ENCODE peak calls at places on chromosomes 13 and 19, in five cellular contexts. Z is neuronal stem cell, K is H9, R is H1, A is mesenchymal stem cell. X is an unnamed sample.

GRCh38 chr19:2260341-2260751 is 4.1 kb upstream of the JSRP1 start:
- DNase-seq in K (no peak), A (no peak), R (no peak), Z (no peak), X (no peak)

GRCh38 chr13:81051873-81052272 is 710.9 kb upstream of the SPRY2 start:
- DNase-seq in Z (no peak), K (no peak), R (no peak), A (peak), X (no peak)

GRCh38 chr19:11191934-11192333 is 5.4 kb downstream of the KANK2 start:
- DNase-seq in R (no peak), K (no peak), A (no peak), Z (no peak), X (no peak)

GRCh38 chr13:112000888-112001287 is 66.1 kb upstream of the SOX1 start:
- DNase-seq in K (no peak), R (no peak), Z (no peak), A (no peak), X (no peak)

GRCh38 chr13:99690426-99691189 is 189.3 kb downstream of the TM9SF2 start:
- DNase-seq in A (no peak), Z (peak), K (no peak), R (no peak), X (peak)

GRCh38 chr19:32362318-32362691 is 16.9 kb downstream of the ZNF507 start:
- DNase-seq in R (no peak), K (no peak), A (no peak), Z (no peak), X (peak)

GRCh38 chr13:43229506-43229905 is 206.1 kb downstream of the DNAJC15 start:
- DNase-seq in Z (no peak), A (peak), R (no peak), K (no peak), X (no peak)

GRCh38 chr19:28358604-28359003 is 854.3 kb downstream of the UQCRFS1 start:
- DNase-seq in R (no peak), Z (no peak), A (no peak), K (no peak), X (no peak)

GRCh38 chr13:110644892-110645521 is 29.7 kb downstream of the NAXD start:
- DNase-seq in A (peak), R (peak), K (peak), Z (peak), X (peak)

GRCh38 chr13:28540612-28541011 is 45.7 kb upstream of the FLT1 start:
- DNase-seq in K (no peak), R (no peak), Z (no peak), A (no peak), X (peak)

GRCh38 chr19:33568706-33569105 is 47.1 kb upstream of the PEPD start:
- DNase-seq in R (no peak), K (no peak), Z (no peak), A (no peak), X (no peak)

GRCh38 chr13:99356216-99357089 is 49.3 kb upstream of the GPR183 start:
- DNase-seq in Z (no peak), A (peak), K (no peak), R (no peak), X (no peak)

GRCh38 chr19:1782501-1782900 is 29.2 kb downstream of the ONECUT3 start:
- DNase-seq in K (no peak), R (no peak), Z (no peak), A (no peak), X (no peak)

GRCh38 chr19:15288146-15288963 is 44.0 kb downstream of the BRD4 start:
- DNase-seq in Z (no peak), A (no peak), R (no peak), K (no peak), X (no peak)

GRCh38 chr19:11265177-11265784 is 3.0 kb upstream of the DOCK6 start:
- DNase-seq in Z (no peak), A (no peak), K (no peak), R (no peak), X (no peak)

GRCh38 chr19:6802336-6803035 is 30.0 kb downstream of the VAV1 start:
- DNase-seq in K (peak), Z (no peak), A (no peak), R (no peak), X (peak)

GRCh38 chr13:54563286-54563685 is 1534.7 kb downstream of the OLFM4 start:
- DNase-seq in Z (no peak), R (no peak), K (no peak), A (no peak), X (no peak)

GRCh38 chr19:47531640-47532387 is 17.0 kb upstream of the NAPA start:
- DNase-seq in K (no peak), A (no peak), R (no peak), Z (no peak), X (no peak)

GRCh38 chr19:7292950-7293794 is 1.0 kb downstream of the INSR start:
- DNase-seq in A (no peak), Z (no peak), K (peak), R (no peak), X (peak)

GRCh38 chr13:98228661-98229349 is 51.7 kb upstream of the RNF113B start:
- DNase-seq in K (no peak), Z (no peak), A (peak), R (no peak), X (no peak)

GRCh38 chr19:55258476-55258827 is 365 bp downstream of the PPP6R1 start:
- DNase-seq in K (no peak), A (peak), Z (no peak), R (no peak), X (no peak)

GRCh38 chr13:77786888-77787287 is 89.4 kb downstream of the SLAIN1 start:
- DNase-seq in R (no peak), A (peak), K (no peak), Z (no peak), X (no peak)

GRCh38 chr13:77776704-77777103 is 79.2 kb downstream of the SLAIN1 start:
- DNase-seq in Z (no peak), R (no peak), K (no peak), A (no peak), X (no peak)

GRCh38 chr13:77779461-77780272 is 82.2 kb downstream of the SLAIN1 start:
- DNase-seq in R (no peak), Z (peak), A (peak), K (no peak), X (peak)

GRCh38 chr13:77784531-77784930 is 87.0 kb downstream of the SLAIN1 start:
- DNase-seq in K (no peak), A (no peak), R (no peak), Z (no peak), X (no peak)

DNA sequence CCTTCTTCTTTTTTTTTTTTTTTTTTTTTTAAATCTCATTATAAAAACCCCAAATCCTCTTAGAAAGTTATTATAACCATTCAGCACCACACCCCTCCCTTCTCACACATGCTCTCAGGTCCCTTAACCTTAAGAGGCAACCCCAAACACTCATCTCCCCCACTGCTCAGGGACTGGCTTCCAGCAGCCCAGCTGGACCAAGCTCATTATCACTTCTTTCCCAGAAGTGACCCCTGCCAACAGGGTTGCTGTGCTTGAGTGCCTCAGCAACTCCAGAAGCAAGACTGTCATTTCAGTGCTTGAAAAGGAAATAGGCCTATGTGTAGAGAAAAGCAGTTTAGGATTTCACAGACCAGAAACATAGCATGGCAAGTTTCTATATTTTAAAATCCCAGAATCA is 84.3 kb downstream of the SLAIN1 start:
- DNase-seq in R (no peak), Z (no peak), K (no peak), A (no peak), X (no peak)
- H2BK12ac ChIP-seq in R (no peak), Z (no peak), K (no peak), A (no peak), X (no peak)

GRCh38 chr13:59691501-59692066 is 472.1 kb downstream of the DIAPH3 start:
- DNase-seq in K (no peak), R (no peak), Z (no peak), A (peak), X (no peak)

GRCh38 chr13:59700281-59700680 is 463.4 kb downstream of the DIAPH3 start:
- DNase-seq in R (no peak), Z (no peak), A (no peak), K (no peak), X (no peak)

GRCh38 chr13:59701261-59701660 is 462.5 kb downstream of the DIAPH3 start:
- DNase-seq in K (no peak), A (no peak), R (no peak), Z (no peak), X (no peak)

GRCh38 chr13:59690857-59691500 is 472.7 kb downstream of the DIAPH3 start:
- DNase-seq in R (no peak), A (peak), K (no peak), Z (no peak), X (peak)

GRCh38 chr13:59696229-59696628 is 467.5 kb downstream of the DIAPH3 start:
- DNase-seq in A (no peak), K (no peak), Z (no peak), R (no peak), X (no peak)
- H2BK12ac ChIP-seq in A (no peak), K (no peak), Z (no peak), R (no peak), X (no peak)

GRCh38 chr13:90230311-90230710 is 1117.2 kb upstream of the MIR17HG start:
- DNase-seq in R (no peak), Z (no peak), A (no peak), K (no peak), X (no peak)
- H2BK12ac ChIP-seq in R (no peak), Z (no peak), A (no peak), K (no peak), X (no peak)

DNA sequence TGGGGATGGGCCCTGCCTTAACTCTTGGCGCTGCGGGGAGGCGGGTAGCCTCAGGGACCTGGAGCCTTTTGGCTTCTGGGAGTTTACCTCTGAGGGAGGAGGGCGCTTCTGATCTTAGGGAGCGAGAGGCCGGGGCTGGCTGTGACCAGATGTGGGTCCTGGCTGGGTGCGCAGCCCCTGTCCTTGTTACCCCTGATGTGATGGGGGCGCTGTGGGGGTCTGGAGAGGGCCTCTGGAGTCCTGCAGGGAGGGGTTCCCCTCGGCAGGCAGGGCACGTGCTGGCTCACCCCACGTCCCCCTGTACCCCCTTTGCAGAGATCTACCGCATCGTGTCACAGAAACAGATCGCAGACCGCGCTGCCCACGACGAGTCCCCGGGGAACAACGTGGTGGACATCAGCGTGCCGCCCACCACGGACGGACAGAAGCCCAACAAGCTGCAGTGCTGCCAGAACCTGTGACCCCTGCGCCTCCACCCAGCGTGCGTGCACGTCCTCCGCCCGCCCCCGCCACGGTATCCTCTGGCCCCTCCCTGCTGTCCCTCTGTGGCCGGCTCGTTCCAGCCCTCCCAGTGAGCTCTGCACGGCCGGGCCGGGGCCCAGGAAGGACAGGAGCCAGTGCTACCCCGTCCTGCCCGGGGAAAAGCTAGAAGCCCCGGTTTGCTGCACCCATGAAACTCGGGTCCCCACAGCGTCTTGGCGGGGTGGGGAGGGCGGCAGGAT is 9.8 kb upstream of the MARCHF2 start:
- DNase-seq in K (no peak), R (no peak), Z (no peak), A (no peak), X (no peak)
- H2BK12ac ChIP-seq in K (no peak), R (no peak), Z (no peak), A (no peak), X (no peak)

GRCh38 chr13:85853901-85854663 is 54.9 kb upstream of the SLITRK6 start:
- DNase-seq in R (no peak), K (no peak), Z (no peak), A (no peak), X (no peak)

DNA sequence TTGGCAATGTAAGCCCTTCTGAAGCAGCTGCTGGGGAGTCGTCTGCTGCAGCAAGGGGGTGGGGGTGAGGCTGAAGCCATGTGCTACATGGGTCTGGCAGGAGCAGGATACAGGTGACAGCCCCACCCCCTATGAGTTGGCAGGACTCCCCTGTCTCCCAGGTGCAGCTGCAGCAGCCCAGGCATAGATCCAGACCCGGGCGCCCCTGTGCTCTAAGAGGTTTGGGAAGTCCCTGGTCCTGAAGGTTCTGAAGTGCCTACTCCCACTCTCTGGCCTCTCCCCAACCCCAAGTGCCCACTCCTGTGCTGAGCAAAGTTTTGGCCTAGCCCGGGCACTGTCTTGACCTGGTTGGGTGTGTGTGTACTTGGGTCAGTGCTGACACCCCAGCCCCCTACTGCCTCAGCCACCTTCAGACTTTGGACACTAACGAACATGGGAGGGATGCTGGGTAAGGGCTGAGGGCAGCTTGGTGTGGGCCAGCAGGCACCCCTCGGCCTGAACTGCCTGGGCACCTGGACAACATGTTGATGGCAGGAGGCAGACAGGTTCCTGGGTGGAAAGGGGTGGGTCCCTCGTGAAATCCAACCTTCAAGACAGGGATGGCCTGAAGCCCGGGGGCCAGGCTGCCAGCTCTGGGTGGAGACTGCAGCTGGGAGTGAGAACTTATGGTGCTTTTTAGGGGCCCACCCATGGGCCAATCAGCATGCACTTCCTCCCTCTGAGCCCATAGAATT is 54.1 kb upstream of the SLITRK6 start:
- DNase-seq in R (no peak), Z (no peak), A (no peak), K (no peak), X (no peak)
- H2BK12ac ChIP-seq in R (no peak), Z (no peak), A (no peak), K (no peak), X (no peak)

GRCh38 chr13:74214321-74214720 is 80.1 kb upstream of the KLF12 start:
- DNase-seq in K (no peak), Z (no peak), A (no peak), R (no peak), X (no peak)

GRCh38 chr13:74218291-74218690 is 84.1 kb upstream of the KLF12 start:
- DNase-seq in K (no peak), Z (no peak), A (no peak), R (no peak), X (no peak)

GRCh38 chr13:74219571-74219970 is 85.4 kb upstream of the KLF12 start:
- DNase-seq in K (no peak), Z (no peak), A (no peak), R (no peak), X (no peak)

GRCh38 chr13:74217816-74218215 is 83.6 kb upstream of the KLF12 start:
- DNase-seq in R (no peak), Z (no peak), K (no peak), A (peak), X (no peak)

GRCh38 chr13:74215420-74215819 is 81.2 kb upstream of the KLF12 start:
- DNase-seq in K (no peak), A (no peak), Z (no peak), R (no peak), X (no peak)
- H2BK12ac ChIP-seq in K (no peak), A (no peak), Z (peak), R (no peak), X (no peak)

DNA sequence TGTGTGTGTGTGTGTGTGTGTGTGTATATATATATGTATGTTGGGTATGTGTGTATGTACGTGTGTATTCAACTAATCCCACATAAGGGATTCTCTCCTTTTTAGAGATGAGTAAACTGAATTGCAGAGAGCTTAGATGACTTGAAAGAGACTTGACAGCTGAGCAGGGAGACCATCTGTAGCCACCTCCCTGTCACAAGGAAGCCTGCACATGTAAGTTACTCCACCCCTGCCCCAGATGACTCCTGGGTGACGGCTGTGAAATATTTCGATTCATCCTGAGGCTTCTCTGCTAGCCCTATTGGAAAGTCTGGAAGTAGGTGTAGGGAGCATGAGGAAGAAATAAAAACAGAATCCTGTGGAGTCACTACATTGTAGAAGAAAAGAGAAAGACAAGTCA is 480.4 kb downstream of the FOXO1 start:
- DNase-seq in Z (no peak), R (no peak), A (no peak), K (no peak), X (no peak)
- H2BK12ac ChIP-seq in Z (no peak), R (no peak), A (no peak), K (no peak), X (no peak)

DNA sequence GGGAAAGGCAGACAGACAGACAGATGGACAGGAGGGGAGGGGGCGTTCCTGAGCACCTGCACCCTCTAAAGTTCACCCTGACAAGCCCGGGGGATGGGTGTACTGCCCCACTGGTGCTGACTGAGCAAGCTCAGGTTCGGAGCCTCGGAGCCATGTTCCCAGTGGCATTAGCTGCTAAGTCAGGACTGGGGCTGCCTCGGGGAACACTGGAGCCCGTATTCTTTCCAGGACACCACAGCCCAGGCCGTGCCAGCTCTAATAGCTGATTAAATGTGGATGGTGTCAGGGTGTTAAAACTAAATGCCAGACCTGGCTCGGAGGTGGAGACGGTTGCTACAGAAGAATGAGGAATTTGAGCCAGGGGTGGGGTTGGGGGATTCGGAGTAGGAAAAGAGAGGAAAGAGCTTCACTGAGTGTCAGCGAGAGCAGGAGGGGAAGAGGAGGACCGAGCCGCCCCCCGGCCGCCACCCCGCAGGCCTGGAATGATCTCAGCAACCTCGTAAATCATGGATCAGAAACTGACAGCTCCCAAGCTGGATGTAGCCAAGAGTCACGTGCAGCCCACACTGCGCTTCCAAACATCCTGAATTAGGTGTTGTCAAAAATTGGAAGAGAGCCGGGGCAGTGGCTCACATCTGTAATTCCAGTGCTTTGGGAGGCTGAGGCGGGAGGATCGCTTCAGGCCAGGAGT is 10.4 kb downstream of the MAP2K2 start:
- DNase-seq in K (no peak), A (no peak), Z (no peak), R (no peak), X (no peak)
- H2BK12ac ChIP-seq in K (no peak), A (no peak), Z (no peak), R (no peak), X (no peak)